ENCODE peak calls at places on chromosomes 16 and 17, in nine cellular contexts. X is H9, H is A549, D is mucosa of descending colon, C is sigmoid colon, U is hepatocyte, A is suprapubic skin, T is ovary, N is transverse colon. R is an unnamed sample. For H3K9me3, the result is how much of the 10 kb centered on the place peaks cover.

GRCh38 chr17:44209786-44210341 is 9.6 kb downstream of the UBTF start:
- DNase-seq in X (no peak), H (no peak), D (no peak), C (no peak), U (no peak), A (no peak), T (no peak), N (no peak), R (no peak)

GRCh38 chr16:19348578-19349315 is 63.2 kb downstream of the CLEC19A start:
- DNase-seq in X (peak), H (no peak), D (no peak), C (no peak), U (no peak), A (no peak), T (no peak), N (no peak), R (peak)

GRCh38 chr16:57525761-57526160 is 10.6 kb downstream of the CCDC102A start:
- DNase-seq in X (no peak), H (no peak), D (no peak), C (no peak), U (no peak), A (no peak), T (peak), N (no peak), R (peak)

GRCh38 chr17:35160354-35161201 is 13.0 kb downstream of the UNC45B start:
- DNase-seq in X (no peak), H (no peak), D (no peak), C (no peak), U (no peak), A (no peak), T (no peak), N (no peak), R (no peak)

GRCh38 chr17:40922239-40922638 is 15.2 kb downstream of the KRT23 start:
- DNase-seq in X (no peak), H (peak), D (no peak), C (peak), U (peak), A (peak), T (no peak), N (no peak), R (no peak)

GRCh38 chr17:74332763-74333220 is 6.8 kb downstream of the KIF19 start:
- DNase-seq in X (no peak), H (no peak), D (peak), C (no peak), U (peak), A (no peak), T (no peak), N (peak), R (peak)

GRCh38 chr16:11618107-11618717 is 31.5 kb upstream of the LITAF start:
- DNase-seq in X (no peak), H (no peak), D (no peak), C (no peak), U (no peak), A (no peak), T (no peak), N (no peak), R (no peak)

GRCh38 chr16:4994719-4995434 is 36.7 kb downstream of the SEC14L5 start:
- DNase-seq in X (no peak), H (no peak), D (no peak), C (no peak), U (no peak), A (no peak), T (no peak), N (no peak), R (no peak)

GRCh38 chr17:68248886-68249872 is 1.3 kb downstream of the AMZ2 start:
- DNase-seq in X (no peak), H (no peak), D (no peak), C (no peak), U (no peak), A (no peak), T (no peak), N (no peak), R (no peak)

GRCh38 chr16:69703638-69704037 is 22.7 kb downstream of the NQO1 start:
- DNase-seq in X (no peak), H (no peak), D (no peak), C (no peak), U (no peak), A (no peak), T (no peak), N (no peak), R (no peak)

GRCh38 chr17:68592667-68593330 is 8.4 kb downstream of the FAM20A start:
- DNase-seq in X (peak), H (no peak), D (no peak), C (no peak), U (no peak), A (no peak), T (no peak), N (no peak), R (no peak)

GRCh38 chr16:85878875-85879274 is 20.1 kb upstream of the IRF8 start:
- DNase-seq in X (peak), H (peak), D (no peak), C (no peak), U (no peak), A (no peak), T (no peak), N (no peak), R (no peak)

GRCh38 chr16:11792404-11793260 is 4.4 kb downstream of the ZC3H7A start:
- DNase-seq in X (no peak), H (no peak), D (peak), C (no peak), U (peak), A (peak), T (no peak), N (peak), R (peak)

GRCh38 chr17:27506348-27507218 is 50.3 kb downstream of the KSR1 start:
- DNase-seq in X (peak), H (no peak), D (no peak), C (no peak), U (peak), A (no peak), T (no peak), N (no peak), R (no peak)

GRCh38 chr16:88274847-88275246 is 107.9 kb upstream of the ZNF469 start:
- DNase-seq in X (no peak), H (no peak), D (no peak), C (peak), U (no peak), A (no peak), T (peak), N (no peak), R (no peak)

GRCh38 chr17:356671-357434 is 4.2 kb upstream of the RPH3AL start:
- DNase-seq in X (no peak), H (no peak), D (no peak), C (no peak), U (no peak), A (no peak), T (no peak), N (no peak), R (no peak)

GRCh38 chr16:4601317-4602186 is 13.1 kb downstream of the UBALD1 start:
- DNase-seq in X (no peak), H (no peak), D (peak), C (peak), U (no peak), A (peak), T (peak), N (no peak), R (no peak)

GRCh38 chr16:2520784-2521577 is 810 bp downstream of the AMDHD2 start:
- DNase-seq in X (peak), H (no peak), D (no peak), C (peak), U (peak), A (peak), T (no peak), N (peak), R (no peak)
- TF ChIP-seq CTCF in X (no peak), H (no peak), D (no peak), C (no peak), U (no peak), A (peak), T (no peak), N (no peak), R (no peak)

GRCh38 chr17:53721101-53721500 is 101.6 kb upstream of the KIF2B start:
- DNase-seq in X (no peak), H (no peak), D (no peak), C (no peak), U (no peak), A (no peak), T (no peak), N (no peak), R (no peak)
- H3K9me3 ChIP-seq in X (under half), H (under half), D (under half), C (under half), U (under half), A (under half), T (under half), N (under half), R (under half)

GRCh38 chr17:58005728-58006562 is 1.1 kb downstream of the SRSF1 start:
- DNase-seq in X (no peak), H (no peak), D (no peak), C (no peak), U (no peak), A (no peak), T (no peak), N (no peak), R (no peak)

GRCh38 chr17:58006924-58007780 is at the start of gene SRSF1:
- DNase-seq in X (peak), H (peak), D (peak), C (peak), U (peak), A (peak), T (peak), N (peak), R (peak)

GRCh38 chr17:58004060-58004459 is 3.0 kb downstream of the SRSF1 start:
- DNase-seq in X (no peak), H (no peak), D (no peak), C (no peak), U (no peak), A (no peak), T (no peak), N (no peak), R (no peak)

GRCh38 chr17:58006563-58006923 is 503 bp downstream of the SRSF1 start:
- DNase-seq in X (peak), H (peak), D (peak), C (peak), U (peak), A (peak), T (peak), N (peak), R (peak)

DNA sequence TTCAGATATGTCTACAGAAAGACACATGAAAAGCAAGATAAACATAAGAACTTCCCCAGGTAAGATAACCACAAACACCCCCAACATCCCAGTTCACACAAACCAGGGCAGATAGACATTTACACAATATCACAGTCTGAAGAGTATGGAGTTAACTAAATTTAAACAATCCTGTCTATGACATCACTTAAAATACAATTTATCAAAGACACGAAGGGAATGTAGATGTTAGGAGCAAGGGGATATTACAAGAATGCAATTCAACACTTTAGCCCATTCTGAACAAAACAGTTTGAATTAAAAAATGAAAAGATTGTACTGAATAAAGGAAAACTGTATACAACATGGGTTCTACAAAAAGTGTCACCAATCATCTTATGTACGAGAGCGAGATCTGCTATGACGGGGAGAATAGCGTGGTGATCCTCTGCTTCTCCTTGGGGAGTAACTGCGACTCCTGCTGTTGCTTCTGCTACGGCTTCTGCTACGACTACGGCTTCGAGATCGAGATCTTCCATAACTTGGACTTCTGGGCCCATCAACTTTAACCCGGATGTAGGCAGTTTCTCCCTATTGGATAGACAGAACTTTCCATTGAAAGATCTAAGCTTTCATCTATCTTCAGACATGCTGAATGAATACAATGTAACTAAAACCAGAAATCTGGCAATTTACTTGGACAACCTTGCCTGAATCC is 1.9 kb downstream of the SRSF1 start:
- DNase-seq in X (no peak), H (peak), D (no peak), C (no peak), U (no peak), A (no peak), T (no peak), N (no peak), R (no peak)
- TF ChIP-seq CTCF in X (no peak), H (no peak), D (no peak), C (no peak), U (no peak), A (no peak), T (no peak), N (no peak), R (no peak)

DNA sequence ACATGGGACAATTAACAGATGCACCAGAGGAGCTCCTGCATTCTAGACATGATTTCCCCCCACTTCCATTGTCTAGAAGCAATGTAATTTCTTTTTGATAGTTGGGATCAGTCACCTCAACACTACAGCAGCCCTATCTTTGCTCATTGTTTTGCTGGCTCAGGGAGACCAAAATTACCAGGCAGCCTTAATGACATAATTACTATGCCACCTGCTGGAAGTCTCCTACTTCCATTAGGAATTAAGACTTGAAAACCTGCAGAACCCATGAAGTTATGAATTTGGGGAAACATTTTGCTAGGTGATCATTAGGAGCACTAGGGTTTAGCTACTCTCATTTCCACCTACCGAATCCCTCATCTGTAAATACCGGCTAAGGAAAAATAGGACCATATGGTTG is 312.0 kb upstream of the CA10 start:
- DNase-seq in X (no peak), H (no peak), D (no peak), C (no peak), U (no peak), A (no peak), T (no peak), N (no peak), R (peak)
- H3K9me3 ChIP-seq in X (under half), H (under half), D (under half), C (under half), U (under half), A (under half), T (under half), N (under half), R (under half)

R was measured in WERI-Rb-1.